ENCODE peak calls at places on chromosomes 6 and 20, in eight cellular contexts. One of them, this sample, is unnamed.

GRCh38 chr6:84685983-84686584 is 78.3 kb downstream of the TBX18 start:
- DNase-seq in thoracic aorta: no peak
- DNase-seq in left ventricle myocardium inferior: no peak
- DNase-seq in lower lobe of right lung: no peak
- DNase-seq in astrocyte of the cerebellum: no peak
- DNase-seq in mesenchymal stem cell: no peak
- DNase-seq in CD8-positive, alpha-beta T cell: no peak
- DNase-seq in stimulated activated CD4-positive, alpha-beta T cell treated with anti-CD3 and anti-CD28 coated beads, Interleukin-1b, Interleukin-23, amount 100 ng/mL, for 1 hour: no peak
- DNase-seq in this sample: peak

GRCh38 chr20:41045680-41046079 is 17.1 kb downstream of the TOP1 start:
- DNase-seq in left ventricle myocardium inferior: no peak
- DNase-seq in CD8-positive, alpha-beta T cell: no peak
- DNase-seq in astrocyte of the cerebellum: no peak
- DNase-seq in lower lobe of right lung: no peak
- DNase-seq in stimulated activated CD4-positive, alpha-beta T cell treated with anti-CD3 and anti-CD28 coated beads, Interleukin-1b, Interleukin-23, amount 100 ng/mL, for 1 hour: no peak
- DNase-seq in thoracic aorta: no peak
- DNase-seq in mesenchymal stem cell: no peak
- DNase-seq in this sample: no peak

GRCh38 chr6:81896561-81896960 is 144.1 kb upstream of the TENT5A start:
- DNase-seq in stimulated activated CD4-positive, alpha-beta T cell treated with anti-CD3 and anti-CD28 coated beads, Interleukin-1b, Interleukin-23, amount 100 ng/mL, for 1 hour: no peak
- DNase-seq in thoracic aorta: no peak
- DNase-seq in CD8-positive, alpha-beta T cell: no peak
- DNase-seq in mesenchymal stem cell: peak
- DNase-seq in lower lobe of right lung: no peak
- DNase-seq in left ventricle myocardium inferior: no peak
- DNase-seq in astrocyte of the cerebellum: no peak
- DNase-seq in this sample: peak

GRCh38 chr6:162941128-162941527 is 213.4 kb downstream of the PACRG start:
- DNase-seq in thoracic aorta: no peak
- DNase-seq in mesenchymal stem cell: no peak
- DNase-seq in CD8-positive, alpha-beta T cell: no peak
- DNase-seq in lower lobe of right lung: no peak
- DNase-seq in left ventricle myocardium inferior: no peak
- DNase-seq in stimulated activated CD4-positive, alpha-beta T cell treated with anti-CD3 and anti-CD28 coated beads, Interleukin-1b, Interleukin-23, amount 100 ng/mL, for 1 hour: no peak
- DNase-seq in astrocyte of the cerebellum: no peak
- DNase-seq in this sample: no peak

GRCh38 chr6:44074383-44075136 is 52.7 kb downstream of the MRPL14 start:
- DNase-seq in lower lobe of right lung: peak
- DNase-seq in mesenchymal stem cell: peak
- DNase-seq in thoracic aorta: peak
- DNase-seq in stimulated activated CD4-positive, alpha-beta T cell treated with anti-CD3 and anti-CD28 coated beads, Interleukin-1b, Interleukin-23, amount 100 ng/mL, for 1 hour: peak
- DNase-seq in CD8-positive, alpha-beta T cell: peak
- DNase-seq in left ventricle myocardium inferior: peak
- DNase-seq in astrocyte of the cerebellum: peak
- DNase-seq in this sample: peak

GRCh38 chr6:42532038-42532669 is 31.7 kb upstream of the UBR2 start:
- DNase-seq in mesenchymal stem cell: peak
- DNase-seq in thoracic aorta: no peak
- DNase-seq in stimulated activated CD4-positive, alpha-beta T cell treated with anti-CD3 and anti-CD28 coated beads, Interleukin-1b, Interleukin-23, amount 100 ng/mL, for 1 hour: no peak
- DNase-seq in left ventricle myocardium inferior: no peak
- DNase-seq in CD8-positive, alpha-beta T cell: peak
- DNase-seq in astrocyte of the cerebellum: peak
- DNase-seq in lower lobe of right lung: no peak
- DNase-seq in this sample: peak

GRCh38 chr6:100283288-100283687 is 181.4 kb downstream of the SIM1 start:
- DNase-seq in left ventricle myocardium inferior: no peak
- DNase-seq in lower lobe of right lung: no peak
- DNase-seq in CD8-positive, alpha-beta T cell: no peak
- DNase-seq in thoracic aorta: no peak
- DNase-seq in mesenchymal stem cell: peak
- DNase-seq in stimulated activated CD4-positive, alpha-beta T cell treated with anti-CD3 and anti-CD28 coated beads, Interleukin-1b, Interleukin-23, amount 100 ng/mL, for 1 hour: no peak
- DNase-seq in astrocyte of the cerebellum: no peak
- DNase-seq in this sample: peak

GRCh38 chr6:52307900-52308372 is 23.4 kb upstream of the MCM3 start:
- DNase-seq in astrocyte of the cerebellum: no peak
- DNase-seq in thoracic aorta: no peak
- DNase-seq in CD8-positive, alpha-beta T cell: no peak
- DNase-seq in lower lobe of right lung: no peak
- DNase-seq in left ventricle myocardium inferior: no peak
- DNase-seq in stimulated activated CD4-positive, alpha-beta T cell treated with anti-CD3 and anti-CD28 coated beads, Interleukin-1b, Interleukin-23, amount 100 ng/mL, for 1 hour: no peak
- DNase-seq in mesenchymal stem cell: no peak
- DNase-seq in this sample: no peak

GRCh38 chr6:4291453-4292403 is 156.4 kb upstream of the ECI2 start:
- DNase-seq in mesenchymal stem cell: peak
- DNase-seq in left ventricle myocardium inferior: no peak
- DNase-seq in lower lobe of right lung: no peak
- DNase-seq in CD8-positive, alpha-beta T cell: no peak
- DNase-seq in astrocyte of the cerebellum: no peak
- DNase-seq in thoracic aorta: no peak
- DNase-seq in stimulated activated CD4-positive, alpha-beta T cell treated with anti-CD3 and anti-CD28 coated beads, Interleukin-1b, Interleukin-23, amount 100 ng/mL, for 1 hour: no peak
- DNase-seq in this sample: peak

GRCh38 chr20:33285861-33286495 is 3.0 kb downstream of the BPIFB1 start:
- DNase-seq in stimulated activated CD4-positive, alpha-beta T cell treated with anti-CD3 and anti-CD28 coated beads, Interleukin-1b, Interleukin-23, amount 100 ng/mL, for 1 hour: no peak
- DNase-seq in left ventricle myocardium inferior: no peak
- DNase-seq in lower lobe of right lung: no peak
- DNase-seq in thoracic aorta: no peak
- DNase-seq in mesenchymal stem cell: no peak
- DNase-seq in CD8-positive, alpha-beta T cell: no peak
- DNase-seq in astrocyte of the cerebellum: no peak
- DNase-seq in this sample: no peak

GRCh38 chr6:43254138-43254817 is 11.0 kb downstream of the TTBK1 start:
- DNase-seq in astrocyte of the cerebellum: no peak
- DNase-seq in stimulated activated CD4-positive, alpha-beta T cell treated with anti-CD3 and anti-CD28 coated beads, Interleukin-1b, Interleukin-23, amount 100 ng/mL, for 1 hour: no peak
- DNase-seq in mesenchymal stem cell: no peak
- DNase-seq in thoracic aorta: no peak
- DNase-seq in left ventricle myocardium inferior: no peak
- DNase-seq in lower lobe of right lung: no peak
- DNase-seq in CD8-positive, alpha-beta T cell: no peak
- DNase-seq in this sample: no peak

GRCh38 chr20:19661717-19662637 is 96.1 kb upstream of the RIN2 start:
- DNase-seq in CD8-positive, alpha-beta T cell: peak
- DNase-seq in left ventricle myocardium inferior: peak
- DNase-seq in thoracic aorta: peak
- DNase-seq in lower lobe of right lung: peak
- DNase-seq in stimulated activated CD4-positive, alpha-beta T cell treated with anti-CD3 and anti-CD28 coated beads, Interleukin-1b, Interleukin-23, amount 100 ng/mL, for 1 hour: peak
- DNase-seq in mesenchymal stem cell: peak
- DNase-seq in astrocyte of the cerebellum: peak
- DNase-seq in this sample: peak

GRCh38 chr20:9300534-9300933 is 213.9 kb upstream of the LAMP5 start:
- DNase-seq in stimulated activated CD4-positive, alpha-beta T cell treated with anti-CD3 and anti-CD28 coated beads, Interleukin-1b, Interleukin-23, amount 100 ng/mL, for 1 hour: no peak
- DNase-seq in thoracic aorta: no peak
- DNase-seq in CD8-positive, alpha-beta T cell: no peak
- DNase-seq in mesenchymal stem cell: no peak
- DNase-seq in left ventricle myocardium inferior: no peak
- DNase-seq in lower lobe of right lung: no peak
- DNase-seq in astrocyte of the cerebellum: no peak
- DNase-seq in this sample: no peak

GRCh38 chr20:32767418-32768198 is 5.4 kb downstream of the DNMT3B start:
- DNase-seq in stimulated activated CD4-positive, alpha-beta T cell treated with anti-CD3 and anti-CD28 coated beads, Interleukin-1b, Interleukin-23, amount 100 ng/mL, for 1 hour: no peak
- DNase-seq in astrocyte of the cerebellum: no peak
- DNase-seq in mesenchymal stem cell: no peak
- DNase-seq in thoracic aorta: no peak
- DNase-seq in CD8-positive, alpha-beta T cell: no peak
- DNase-seq in left ventricle myocardium inferior: no peak
- DNase-seq in lower lobe of right lung: no peak
- DNase-seq in this sample: no peak

GRCh38 chr6:138334963-138335362 is 42.7 kb upstream of the SMIM28 start:
- DNase-seq in stimulated activated CD4-positive, alpha-beta T cell treated with anti-CD3 and anti-CD28 coated beads, Interleukin-1b, Interleukin-23, amount 100 ng/mL, for 1 hour: no peak
- DNase-seq in astrocyte of the cerebellum: no peak
- DNase-seq in thoracic aorta: no peak
- DNase-seq in left ventricle myocardium inferior: no peak
- DNase-seq in CD8-positive, alpha-beta T cell: no peak
- DNase-seq in lower lobe of right lung: no peak
- DNase-seq in mesenchymal stem cell: no peak
- DNase-seq in this sample: no peak

GRCh38 chr20:19966840-19967239 is 50.3 kb upstream of the NAA20 start:
- DNase-seq in CD8-positive, alpha-beta T cell: no peak
- DNase-seq in astrocyte of the cerebellum: no peak
- DNase-seq in thoracic aorta: no peak
- DNase-seq in stimulated activated CD4-positive, alpha-beta T cell treated with anti-CD3 and anti-CD28 coated beads, Interleukin-1b, Interleukin-23, amount 100 ng/mL, for 1 hour: no peak
- DNase-seq in mesenchymal stem cell: no peak
- DNase-seq in left ventricle myocardium inferior: no peak
- DNase-seq in lower lobe of right lung: no peak
- DNase-seq in this sample: no peak

GRCh38 chr6:12473494-12473893 is 183.3 kb downstream of the EDN1 start:
- DNase-seq in stimulated activated CD4-positive, alpha-beta T cell treated with anti-CD3 and anti-CD28 coated beads, Interleukin-1b, Interleukin-23, amount 100 ng/mL, for 1 hour: no peak
- DNase-seq in lower lobe of right lung: no peak
- DNase-seq in thoracic aorta: no peak
- DNase-seq in left ventricle myocardium inferior: no peak
- DNase-seq in mesenchymal stem cell: no peak
- DNase-seq in astrocyte of the cerebellum: no peak
- DNase-seq in CD8-positive, alpha-beta T cell: no peak
- DNase-seq in this sample: no peak

GRCh38 chr6:137656735-137657134 is 162.5 kb upstream of the OLIG3 start:
- DNase-seq in thoracic aorta: no peak
- DNase-seq in CD8-positive, alpha-beta T cell: no peak
- DNase-seq in lower lobe of right lung: no peak
- DNase-seq in astrocyte of the cerebellum: no peak
- DNase-seq in left ventricle myocardium inferior: no peak
- DNase-seq in stimulated activated CD4-positive, alpha-beta T cell treated with anti-CD3 and anti-CD28 coated beads, Interleukin-1b, Interleukin-23, amount 100 ng/mL, for 1 hour: no peak
- DNase-seq in mesenchymal stem cell: no peak
- DNase-seq in this sample: no peak

GRCh38 chr20:42959996-42960395 is 229.7 kb downstream of the PTPRT start:
- DNase-seq in astrocyte of the cerebellum: no peak
- DNase-seq in lower lobe of right lung: no peak
- DNase-seq in thoracic aorta: no peak
- DNase-seq in left ventricle myocardium inferior: no peak
- DNase-seq in mesenchymal stem cell: no peak
- DNase-seq in CD8-positive, alpha-beta T cell: no peak
- DNase-seq in stimulated activated CD4-positive, alpha-beta T cell treated with anti-CD3 and anti-CD28 coated beads, Interleukin-1b, Interleukin-23, amount 100 ng/mL, for 1 hour: no peak
- DNase-seq in this sample: no peak

GRCh38 chr6:126477678-126478077 is 137.8 kb downstream of the CENPW start:
- DNase-seq in left ventricle myocardium inferior: no peak
- DNase-seq in thoracic aorta: no peak
- DNase-seq in mesenchymal stem cell: no peak
- DNase-seq in astrocyte of the cerebellum: no peak
- DNase-seq in lower lobe of right lung: no peak
- DNase-seq in CD8-positive, alpha-beta T cell: no peak
- DNase-seq in stimulated activated CD4-positive, alpha-beta T cell treated with anti-CD3 and anti-CD28 coated beads, Interleukin-1b, Interleukin-23, amount 100 ng/mL, for 1 hour: no peak
- DNase-seq in this sample: no peak

GRCh38 chr6:109925060-109925459 is 53.1 kb upstream of the GPR6 start:
- DNase-seq in left ventricle myocardium inferior: no peak
- DNase-seq in stimulated activated CD4-positive, alpha-beta T cell treated with anti-CD3 and anti-CD28 coated beads, Interleukin-1b, Interleukin-23, amount 100 ng/mL, for 1 hour: no peak
- DNase-seq in CD8-positive, alpha-beta T cell: no peak
- DNase-seq in mesenchymal stem cell: peak
- DNase-seq in lower lobe of right lung: no peak
- DNase-seq in thoracic aorta: no peak
- DNase-seq in astrocyte of the cerebellum: no peak
- DNase-seq in this sample: no peak

GRCh38 chr6:147738516-147739187 is 230.2 kb downstream of the SAMD5 start:
- DNase-seq in thoracic aorta: no peak
- DNase-seq in CD8-positive, alpha-beta T cell: no peak
- DNase-seq in mesenchymal stem cell: no peak
- DNase-seq in left ventricle myocardium inferior: no peak
- DNase-seq in lower lobe of right lung: no peak
- DNase-seq in stimulated activated CD4-positive, alpha-beta T cell treated with anti-CD3 and anti-CD28 coated beads, Interleukin-1b, Interleukin-23, amount 100 ng/mL, for 1 hour: no peak
- DNase-seq in astrocyte of the cerebellum: peak
- DNase-seq in this sample: no peak

GRCh38 chr20:37233471-37234253 is 28.0 kb downstream of the GHRH start:
- DNase-seq in lower lobe of right lung: no peak
- DNase-seq in mesenchymal stem cell: no peak
- DNase-seq in astrocyte of the cerebellum: no peak
- DNase-seq in CD8-positive, alpha-beta T cell: no peak
- DNase-seq in thoracic aorta: no peak
- DNase-seq in left ventricle myocardium inferior: no peak
- DNase-seq in stimulated activated CD4-positive, alpha-beta T cell treated with anti-CD3 and anti-CD28 coated beads, Interleukin-1b, Interleukin-23, amount 100 ng/mL, for 1 hour: no peak
- DNase-seq in this sample: no peak

GRCh38 chr6:136066005-136066404 is 184.1 kb downstream of the MTFR2 start:
- DNase-seq in thoracic aorta: no peak
- DNase-seq in stimulated activated CD4-positive, alpha-beta T cell treated with anti-CD3 and anti-CD28 coated beads, Interleukin-1b, Interleukin-23, amount 100 ng/mL, for 1 hour: no peak
- DNase-seq in lower lobe of right lung: no peak
- DNase-seq in astrocyte of the cerebellum: no peak
- DNase-seq in mesenchymal stem cell: no peak
- DNase-seq in CD8-positive, alpha-beta T cell: no peak
- DNase-seq in left ventricle myocardium inferior: no peak
- DNase-seq in this sample: peak

GRCh38 chr6:158406736-158407135 is 94.5 kb downstream of the TULP4 start:
- DNase-seq in astrocyte of the cerebellum: no peak
- DNase-seq in stimulated activated CD4-positive, alpha-beta T cell treated with anti-CD3 and anti-CD28 coated beads, Interleukin-1b, Interleukin-23, amount 100 ng/mL, for 1 hour: no peak
- DNase-seq in left ventricle myocardium inferior: no peak
- DNase-seq in CD8-positive, alpha-beta T cell: no peak
- DNase-seq in thoracic aorta: no peak
- DNase-seq in lower lobe of right lung: no peak
- DNase-seq in mesenchymal stem cell: no peak
- DNase-seq in this sample: no peak

GRCh38 chr6:129645371-129646139 is 64.4 kb downstream of the ARHGAP18 start:
- DNase-seq in thoracic aorta: no peak
- DNase-seq in astrocyte of the cerebellum: no peak
- DNase-seq in CD8-positive, alpha-beta T cell: no peak
- DNase-seq in stimulated activated CD4-positive, alpha-beta T cell treated with anti-CD3 and anti-CD28 coated beads, Interleukin-1b, Interleukin-23, amount 100 ng/mL, for 1 hour: no peak
- DNase-seq in left ventricle myocardium inferior: no peak
- DNase-seq in lower lobe of right lung: no peak
- DNase-seq in mesenchymal stem cell: no peak
- DNase-seq in this sample: no peak

GRCh38 chr6:82442320-82442719 is 78.7 kb downstream of the TPBG start:
- DNase-seq in stimulated activated CD4-positive, alpha-beta T cell treated with anti-CD3 and anti-CD28 coated beads, Interleukin-1b, Interleukin-23, amount 100 ng/mL, for 1 hour: no peak
- DNase-seq in lower lobe of right lung: no peak
- DNase-seq in thoracic aorta: no peak
- DNase-seq in mesenchymal stem cell: no peak
- DNase-seq in astrocyte of the cerebellum: no peak
- DNase-seq in CD8-positive, alpha-beta T cell: no peak
- DNase-seq in left ventricle myocardium inferior: no peak
- DNase-seq in this sample: no peak

GRCh38 chr6:53718597-53719460 is 53.3 kb upstream of the KLHL31 start:
- DNase-seq in CD8-positive, alpha-beta T cell: peak
- DNase-seq in stimulated activated CD4-positive, alpha-beta T cell treated with anti-CD3 and anti-CD28 coated beads, Interleukin-1b, Interleukin-23, amount 100 ng/mL, for 1 hour: no peak
- DNase-seq in left ventricle myocardium inferior: no peak
- DNase-seq in lower lobe of right lung: no peak
- DNase-seq in mesenchymal stem cell: peak
- DNase-seq in thoracic aorta: no peak
- DNase-seq in astrocyte of the cerebellum: peak
- DNase-seq in this sample: peak

GRCh38 chr20:17936306-17936790 is 32.2 kb downstream of the SNX5 start:
- DNase-seq in CD8-positive, alpha-beta T cell: no peak
- DNase-seq in lower lobe of right lung: no peak
- DNase-seq in left ventricle myocardium inferior: no peak
- DNase-seq in mesenchymal stem cell: peak
- DNase-seq in stimulated activated CD4-positive, alpha-beta T cell treated with anti-CD3 and anti-CD28 coated beads, Interleukin-1b, Interleukin-23, amount 100 ng/mL, for 1 hour: no peak
- DNase-seq in thoracic aorta: peak
- DNase-seq in astrocyte of the cerebellum: no peak
- DNase-seq in this sample: peak

GRCh38 chr20:62209850-62210495 is 10.1 kb downstream of the HRH3 start:
- DNase-seq in left ventricle myocardium inferior: no peak
- DNase-seq in mesenchymal stem cell: no peak
- DNase-seq in thoracic aorta: no peak
- DNase-seq in stimulated activated CD4-positive, alpha-beta T cell treated with anti-CD3 and anti-CD28 coated beads, Interleukin-1b, Interleukin-23, amount 100 ng/mL, for 1 hour: no peak
- DNase-seq in CD8-positive, alpha-beta T cell: no peak
- DNase-seq in astrocyte of the cerebellum: no peak
- DNase-seq in lower lobe of right lung: peak
- DNase-seq in this sample: no peak

GRCh38 chr6:33414592-33415271 is 3.2 kb downstream of the CUTA start:
- DNase-seq in left ventricle myocardium inferior: no peak
- DNase-seq in lower lobe of right lung: no peak
- DNase-seq in astrocyte of the cerebellum: no peak
- DNase-seq in mesenchymal stem cell: no peak
- DNase-seq in stimulated activated CD4-positive, alpha-beta T cell treated with anti-CD3 and anti-CD28 coated beads, Interleukin-1b, Interleukin-23, amount 100 ng/mL, for 1 hour: no peak
- DNase-seq in CD8-positive, alpha-beta T cell: no peak
- DNase-seq in thoracic aorta: no peak
- DNase-seq in this sample: peak

GRCh38 chr6:29747688-29748250 is 24.5 kb downstream of the HLA-F start:
- DNase-seq in mesenchymal stem cell: no peak
- DNase-seq in stimulated activated CD4-positive, alpha-beta T cell treated with anti-CD3 and anti-CD28 coated beads, Interleukin-1b, Interleukin-23, amount 100 ng/mL, for 1 hour: no peak
- DNase-seq in left ventricle myocardium inferior: no peak
- DNase-seq in thoracic aorta: no peak
- DNase-seq in lower lobe of right lung: no peak
- DNase-seq in astrocyte of the cerebellum: no peak
- DNase-seq in CD8-positive, alpha-beta T cell: no peak
- DNase-seq in this sample: no peak

GRCh38 chr6:92942549-92942948 is 476.8 kb downstream of the EPHA7 start:
- DNase-seq in CD8-positive, alpha-beta T cell: no peak
- DNase-seq in lower lobe of right lung: no peak
- DNase-seq in astrocyte of the cerebellum: no peak
- DNase-seq in mesenchymal stem cell: peak
- DNase-seq in thoracic aorta: no peak
- DNase-seq in stimulated activated CD4-positive, alpha-beta T cell treated with anti-CD3 and anti-CD28 coated beads, Interleukin-1b, Interleukin-23, amount 100 ng/mL, for 1 hour: no peak
- DNase-seq in left ventricle myocardium inferior: no peak
- DNase-seq in this sample: no peak

GRCh38 chr6:56860466-56860865 is 94.4 kb upstream of the BEND6 start:
- DNase-seq in CD8-positive, alpha-beta T cell: no peak
- DNase-seq in stimulated activated CD4-positive, alpha-beta T cell treated with anti-CD3 and anti-CD28 coated beads, Interleukin-1b, Interleukin-23, amount 100 ng/mL, for 1 hour: no peak
- DNase-seq in lower lobe of right lung: no peak
- DNase-seq in thoracic aorta: no peak
- DNase-seq in astrocyte of the cerebellum: no peak
- DNase-seq in mesenchymal stem cell: peak
- DNase-seq in left ventricle myocardium inferior: no peak
- DNase-seq in this sample: peak